ENCODE peak calls at places on chromosomes 6 and 20, in five cellular contexts. F, S, H, G and X are unnamed samples.
A peak's percentile ranks its signal among the peaks of the same experiment; 100 is the strongest.

GRCh38 chr20:37734228-37734980 is 40.6 kb downstream of the CTNNBL1 start:
- DNase-seq in F (no peak), S (no peak), H (no peak), G (peak; percentile 93), X (no peak)

GRCh38 chr6:46849361-46849690 is 56.1 kb downstream of the MEP1A start:
- DNase-seq in F (no peak), S (no peak), H (no peak), G (no peak), X (no peak)

GRCh38 chr6:122825180-122825579 is 36.1 kb downstream of the SMPDL3A start:
- DNase-seq in F (no peak), S (no peak), H (no peak), G (no peak), X (no peak)

GRCh38 chr6:133923938-133924593 is 29.0 kb upstream of the TBPL1 start:
- DNase-seq in F (peak; percentile 54), S (peak; percentile 69), H (peak; percentile 49), G (peak; percentile 76), X (peak; percentile 31)

GRCh38 chr6:17341891-17342290 is 51.5 kb upstream of the CAP2 start:
- DNase-seq in F (no peak), S (no peak), H (no peak), G (no peak), X (no peak)

GRCh38 chr20:23932256-23932655 is 52.7 kb upstream of the CST5 start:
- DNase-seq in F (no peak), S (no peak), H (no peak), G (no peak), X (no peak)

GRCh38 chr20:23230766-23231385 is 119.7 kb upstream of the NXT1 start:
- DNase-seq in F (no peak), S (no peak), H (no peak), G (no peak), X (no peak)

GRCh38 chr6:47772359-47772758 is 9.5 kb upstream of the OPN5 start:
- DNase-seq in F (no peak), S (no peak), H (no peak), G (no peak), X (no peak)

GRCh38 chr20:62321521-62321948 is 18.7 kb downstream of the ADRM1 start:
- DNase-seq in F (no peak), S (no peak), H (peak; percentile 49), G (no peak), X (no peak)

GRCh38 chr6:135181333-135182119 is 418 bp downstream of the MYB start:
- DNase-seq in F (no peak), S (peak; percentile 34), H (peak; percentile 30), G (no peak), X (no peak)

GRCh38 chr20:31709939-31710338 is 12.7 kb downstream of the BCL2L1 start:
- DNase-seq in F (no peak), S (no peak), H (no peak), G (no peak), X (no peak)

GRCh38 chr6:40054186-40054585 is 119.9 kb upstream of the MOCS1 start:
- DNase-seq in F (no peak), S (no peak), H (no peak), G (no peak), X (no peak)

GRCh38 chr6:91480397-91480796 is 893.5 kb upstream of the MAP3K7 start:
- DNase-seq in F (no peak), S (no peak), H (no peak), G (no peak), X (no peak)

GRCh38 chr20:14672066-14672465 is 334.7 kb upstream of the FLRT3 start:
- DNase-seq in F (no peak), S (no peak), H (no peak), G (peak; percentile 55), X (no peak)

GRCh38 chr20:44083220-44083933 is 103.6 kb downstream of the JPH2 start:
- DNase-seq in F (peak; percentile 82), S (peak; percentile 81), H (no peak), G (no peak), X (no peak)

GRCh38 chr6:139977887-139978332 is 603.5 kb upstream of the CITED2 start:
- DNase-seq in F (no peak), S (no peak), H (no peak), G (peak; percentile 91), X (no peak)

GRCh38 chr6:33702345-33702977 is 9.0 kb downstream of the UQCC2 start:
- DNase-seq in F (no peak), S (peak; percentile 76), H (no peak), G (peak; percentile 63), X (no peak)

GRCh38 chr6:154916857-154917256 is 78.3 kb upstream of the TIAM2 start:
- DNase-seq in F (no peak), S (no peak), H (no peak), G (no peak), X (no peak)

GRCh38 chr20:41501376-41501775 is 116.8 kb downstream of the CHD6 start:
- DNase-seq in F (no peak), S (no peak), H (no peak), G (peak; percentile 67), X (no peak)

GRCh38 chr6:35611235-35611634 is 77.5 kb downstream of the FKBP5 start:
- DNase-seq in F (no peak), S (no peak), H (no peak), G (peak; percentile 90), X (no peak)

GRCh38 chr6:165574220-165574619 is 88.8 kb downstream of the PDE10A start:
- DNase-seq in F (no peak), S (no peak), H (no peak), G (no peak), X (no peak)

GRCh38 chr6:52063584-52064400 is 23.6 kb downstream of the PKHD1 start:
- DNase-seq in F (peak; percentile 30), S (peak; percentile 28), H (peak; percentile 64), G (peak; percentile 21), X (peak; percentile 52)

GRCh38 chr20:46967647-46968046 is 73.0 kb downstream of the EYA2 start:
- DNase-seq in F (no peak), S (no peak), H (no peak), G (no peak), X (no peak)

GRCh38 chr6:95280690-95281273 is 296.6 kb upstream of the MANEA start:
- DNase-seq in F (no peak), S (no peak), H (no peak), G (peak; percentile 27), X (no peak)